ENCODE peak calls at places on chromosomes 13 and 19, in six cellular contexts. One of them, this sample, is unnamed.

GRCh38 chr13:79423801-79424642 is 18.0 kb upstream of the RBM26 start:
- DNase-seq in mammary epithelial cell: no peak
- DNase-seq in stomach: no peak
- DNase-seq in tibial nerve: no peak
- DNase-seq in substantia nigra: no peak
- DNase-seq in transverse colon: no peak
- DNase-seq in this sample: no peak

GRCh38 chr13:110107568-110108347 is 199.2 kb downstream of the COL4A1 start:
- DNase-seq in mammary epithelial cell: no peak
- DNase-seq in stomach: no peak
- DNase-seq in tibial nerve: no peak
- DNase-seq in substantia nigra: no peak
- DNase-seq in transverse colon: no peak
- DNase-seq in this sample: no peak

GRCh38 chr13:75417647-75418046 is 64.3 kb downstream of the TBC1D4 start:
- DNase-seq in mammary epithelial cell: peak; percentile 84
- DNase-seq in stomach: no peak
- DNase-seq in tibial nerve: no peak
- DNase-seq in substantia nigra: no peak
- DNase-seq in transverse colon: no peak
- DNase-seq in this sample: no peak

GRCh38 chr19:31520633-31521032 is 171.4 kb upstream of the TSHZ3 start:
- DNase-seq in mammary epithelial cell: no peak
- DNase-seq in stomach: no peak
- DNase-seq in tibial nerve: no peak
- DNase-seq in substantia nigra: no peak
- DNase-seq in transverse colon: no peak
- DNase-seq in this sample: no peak

GRCh38 chr19:10353793-10354391 is 14.5 kb upstream of the ICAM3 start:
- DNase-seq in mammary epithelial cell: no peak
- DNase-seq in stomach: no peak
- DNase-seq in tibial nerve: peak; percentile 76
- DNase-seq in substantia nigra: no peak
- DNase-seq in transverse colon: peak; percentile 14
- DNase-seq in this sample: no peak

GRCh38 chr19:30214651-30215051 is 157.5 kb upstream of the ZNF536 start:
- DNase-seq in mammary epithelial cell: no peak
- DNase-seq in stomach: no peak
- DNase-seq in tibial nerve: no peak
- DNase-seq in substantia nigra: no peak
- DNase-seq in transverse colon: no peak
- DNase-seq in this sample: no peak

GRCh38 chr19:50702870-50703829 is 16.5 kb downstream of the SHANK1 start:
- DNase-seq in mammary epithelial cell: no peak
- DNase-seq in stomach: no peak
- DNase-seq in tibial nerve: no peak
- DNase-seq in substantia nigra: no peak
- DNase-seq in transverse colon: no peak
- DNase-seq in this sample: no peak

GRCh38 chr13:106151056-106151699 is 384.3 kb downstream of the EFNB2 start:
- DNase-seq in mammary epithelial cell: peak; percentile 99
- DNase-seq in stomach: no peak
- DNase-seq in tibial nerve: no peak
- DNase-seq in substantia nigra: no peak
- DNase-seq in transverse colon: peak; percentile 37
- DNase-seq in this sample: no peak

GRCh38 chr19:5196832-5197231 is 143.8 kb downstream of the PTPRS start:
- DNase-seq in mammary epithelial cell: no peak
- DNase-seq in stomach: no peak
- DNase-seq in tibial nerve: no peak
- DNase-seq in substantia nigra: no peak
- DNase-seq in transverse colon: no peak
- DNase-seq in this sample: no peak

GRCh38 chr19:38425810-38426466 is at the start of gene RASGRP4:
- DNase-seq in mammary epithelial cell: no peak
- DNase-seq in stomach: no peak
- DNase-seq in tibial nerve: no peak
- DNase-seq in substantia nigra: no peak
- DNase-seq in transverse colon: peak; percentile 26
- DNase-seq in this sample: no peak

GRCh38 chr13:37349916-37350315 is 244.5 kb upstream of the CSNK1A1L start:
- DNase-seq in mammary epithelial cell: no peak
- DNase-seq in stomach: no peak
- DNase-seq in tibial nerve: no peak
- DNase-seq in substantia nigra: no peak
- DNase-seq in transverse colon: no peak
- DNase-seq in this sample: no peak

GRCh38 chr13:111031531-111031961 is 83.6 kb upstream of the ARHGEF7 start:
- DNase-seq in mammary epithelial cell: peak; percentile 78
- DNase-seq in stomach: no peak
- DNase-seq in tibial nerve: no peak
- DNase-seq in substantia nigra: no peak
- DNase-seq in transverse colon: peak; percentile 17
- DNase-seq in this sample: no peak

GRCh38 chr19:7507884-7508283 is 8.0 kb upstream of the ZNF358 start:
- DNase-seq in mammary epithelial cell: peak; percentile 76
- DNase-seq in stomach: peak; percentile 80
- DNase-seq in tibial nerve: peak; percentile 26
- DNase-seq in substantia nigra: no peak
- DNase-seq in transverse colon: peak; percentile 86
- DNase-seq in this sample: no peak

GRCh38 chr13:40472427-40473220 is 193.8 kb downstream of the FOXO1 start:
- DNase-seq in mammary epithelial cell: no peak
- DNase-seq in stomach: no peak
- DNase-seq in tibial nerve: no peak
- DNase-seq in substantia nigra: no peak
- DNase-seq in transverse colon: no peak
- DNase-seq in this sample: no peak

GRCh38 chr19:27794444-27795042 is 1418.4 kb downstream of the UQCRFS1 start:
- DNase-seq in mammary epithelial cell: peak; percentile 28
- DNase-seq in stomach: no peak
- DNase-seq in tibial nerve: no peak
- DNase-seq in substantia nigra: no peak
- DNase-seq in transverse colon: no peak
- DNase-seq in this sample: no peak

GRCh38 chr19:49344516-49345423 is 9.6 kb downstream of the CD37 start:
- DNase-seq in mammary epithelial cell: no peak
- DNase-seq in stomach: no peak
- DNase-seq in tibial nerve: no peak
- DNase-seq in substantia nigra: no peak
- DNase-seq in transverse colon: no peak
- DNase-seq in this sample: no peak

GRCh38 chr19:49210108-49210900 is 52.7 kb downstream of the TRPM4 start:
- DNase-seq in mammary epithelial cell: no peak
- DNase-seq in stomach: no peak
- DNase-seq in tibial nerve: peak; percentile 33
- DNase-seq in substantia nigra: no peak
- DNase-seq in transverse colon: peak; percentile 42
- DNase-seq in this sample: peak; percentile 26

GRCh38 chr13:35838356-35838755 is 292.8 kb downstream of the DCLK1 start:
- DNase-seq in mammary epithelial cell: peak; percentile 21
- DNase-seq in stomach: no peak
- DNase-seq in tibial nerve: no peak
- DNase-seq in substantia nigra: no peak
- DNase-seq in transverse colon: no peak
- DNase-seq in this sample: no peak

GRCh38 chr13:109154146-109154545 is 524.7 kb downstream of the MYO16 start:
- DNase-seq in mammary epithelial cell: no peak
- DNase-seq in stomach: no peak
- DNase-seq in tibial nerve: no peak
- DNase-seq in substantia nigra: no peak
- DNase-seq in transverse colon: no peak
- DNase-seq in this sample: no peak

DNA sequence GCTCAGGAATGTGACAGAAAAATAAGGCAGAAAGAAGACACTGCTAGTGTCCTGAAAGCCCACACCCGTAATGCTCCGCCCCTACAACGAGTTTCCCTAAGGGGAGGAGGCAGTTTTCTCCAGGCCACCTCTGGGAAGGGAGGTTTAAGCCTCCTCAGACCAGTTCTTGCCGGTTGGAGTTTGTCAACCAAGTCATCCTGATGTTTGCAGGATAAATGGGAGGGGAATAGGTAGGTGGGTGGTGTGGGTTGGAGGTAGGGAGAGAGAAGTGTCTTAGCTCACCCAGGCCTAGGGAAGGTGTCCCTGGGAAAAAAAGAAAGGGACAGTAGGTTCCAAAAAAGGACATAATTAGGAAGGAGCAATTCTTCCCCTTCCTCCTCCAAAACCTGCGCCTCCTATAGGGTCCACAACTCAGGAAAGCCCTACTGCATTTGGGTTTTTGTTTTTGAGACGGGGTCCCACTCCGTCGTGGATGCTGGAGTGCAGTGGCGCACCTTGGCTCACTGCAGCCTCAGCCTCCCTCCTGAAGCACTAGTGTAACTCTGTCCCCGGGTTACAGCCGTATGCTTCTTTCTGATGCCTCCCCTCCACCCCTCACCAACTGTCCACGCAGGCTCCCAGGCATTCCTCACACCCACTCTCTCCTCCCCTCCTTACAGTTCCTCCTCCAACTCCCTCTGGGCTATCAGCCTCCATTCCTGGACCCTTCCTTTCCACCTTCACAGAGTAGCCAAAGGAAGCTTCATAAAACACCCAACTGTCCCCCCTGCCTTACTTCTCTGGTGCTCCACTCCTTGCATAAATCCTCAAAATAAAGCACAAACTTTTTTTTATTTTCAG is 2.0 kb upstream of the SERTAD3 start:
- DNase-seq in mammary epithelial cell: peak; percentile 64
- DNase-seq in stomach: no peak
- DNase-seq in tibial nerve: no peak
- DNase-seq in substantia nigra: no peak
- DNase-seq in transverse colon: peak; percentile 60
- DNase-seq in this sample: no peak
- H3K27ac ChIP-seq in mammary epithelial cell: no peak overlapping the region
- H3K27ac ChIP-seq in stomach: peak overlapping the region; percentile 98
- H3K27ac ChIP-seq in tibial nerve: no peak overlapping the region
- H3K27ac ChIP-seq in substantia nigra: no peak overlapping the region
- H3K27ac ChIP-seq in transverse colon: peak overlapping the region; percentile 95
- H3K27ac ChIP-seq in this sample: no peak overlapping the region

DNA sequence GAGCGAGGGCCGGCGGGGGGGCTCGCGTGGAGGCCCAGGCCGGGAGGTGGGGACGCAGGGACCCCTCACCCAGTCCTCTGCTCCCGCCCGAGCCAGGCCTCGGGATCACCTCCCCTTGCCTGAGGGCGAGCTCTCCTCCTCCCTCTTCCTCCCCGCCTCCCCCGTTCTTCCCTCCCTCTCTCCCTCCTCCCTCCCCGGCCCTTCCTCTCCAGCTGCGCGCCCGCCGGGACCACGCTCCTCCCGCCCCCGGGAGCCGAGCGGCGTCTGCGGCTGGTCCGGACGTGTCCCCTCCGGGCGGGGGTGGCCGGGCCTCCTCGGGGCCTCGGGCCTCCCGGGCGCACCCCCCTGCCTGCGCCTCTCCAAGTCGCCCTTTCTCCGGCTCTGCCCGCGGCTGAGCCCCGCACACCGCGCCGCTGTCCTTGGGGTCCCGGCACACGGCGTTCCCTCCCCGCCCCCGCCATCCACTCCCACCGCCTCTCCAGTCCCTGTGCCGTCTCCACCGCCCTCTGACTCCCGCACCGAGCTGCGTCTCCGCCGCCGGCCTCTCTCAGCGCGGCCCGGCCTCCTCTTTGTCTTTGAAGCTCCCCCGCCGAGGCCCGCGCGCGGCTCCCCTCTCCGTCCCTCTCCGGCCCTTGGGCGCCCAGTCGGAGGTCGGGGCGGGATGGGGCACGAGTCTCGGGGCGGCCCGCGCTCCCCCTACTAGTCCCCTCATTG is 5.7 kb downstream of the SOX1 start:
- DNase-seq in mammary epithelial cell: no peak
- DNase-seq in stomach: no peak
- DNase-seq in tibial nerve: no peak
- DNase-seq in substantia nigra: no peak
- DNase-seq in transverse colon: no peak
- DNase-seq in this sample: peak; percentile 55
- H3K27ac ChIP-seq in mammary epithelial cell: no peak overlapping the region
- H3K27ac ChIP-seq in stomach: no peak overlapping the region
- H3K27ac ChIP-seq in tibial nerve: no peak overlapping the region
- H3K27ac ChIP-seq in substantia nigra: peak overlapping the region; percentile 45
- H3K27ac ChIP-seq in transverse colon: peak overlapping the region; percentile 34
- H3K27ac ChIP-seq in this sample: peak overlapping the region; percentile 62

GRCh38 chr13:52428295-52428694 is 22.1 kb downstream of the VPS36 start:
- DNase-seq in mammary epithelial cell: peak; percentile 44
- DNase-seq in stomach: peak; percentile 31
- DNase-seq in tibial nerve: no peak
- DNase-seq in substantia nigra: no peak
- DNase-seq in transverse colon: no peak
- DNase-seq in this sample: no peak
- H3K27ac ChIP-seq in mammary epithelial cell: no peak overlapping the region
- H3K27ac ChIP-seq in stomach: no peak overlapping the region
- H3K27ac ChIP-seq in tibial nerve: no peak overlapping the region
- H3K27ac ChIP-seq in substantia nigra: no peak overlapping the region
- H3K27ac ChIP-seq in transverse colon: no peak overlapping the region
- H3K27ac ChIP-seq in this sample: no peak overlapping the region

GRCh38 chr19:17796013-17796837 is 1.3 kb downstream of the B3GNT3 start:
- DNase-seq in mammary epithelial cell: peak; percentile 24
- DNase-seq in stomach: peak; percentile 77
- DNase-seq in tibial nerve: no peak
- DNase-seq in substantia nigra: no peak
- DNase-seq in transverse colon: peak; percentile 87
- DNase-seq in this sample: no peak

GRCh38 chr19:17794412-17794730 is 567 bp upstream of the B3GNT3 start:
- DNase-seq in mammary epithelial cell: no peak
- DNase-seq in stomach: no peak
- DNase-seq in tibial nerve: no peak
- DNase-seq in substantia nigra: no peak
- DNase-seq in transverse colon: no peak
- DNase-seq in this sample: no peak

GRCh38 chr19:17794731-17795494 is at the start of gene B3GNT3:
- DNase-seq in mammary epithelial cell: peak; percentile 60
- DNase-seq in stomach: peak; percentile 97
- DNase-seq in tibial nerve: no peak
- DNase-seq in substantia nigra: no peak
- DNase-seq in transverse colon: peak; percentile 95
- DNase-seq in this sample: no peak

GRCh38 chr19:17796838-17797168 is 1.9 kb downstream of the B3GNT3 start:
- DNase-seq in mammary epithelial cell: no peak
- DNase-seq in stomach: no peak
- DNase-seq in tibial nerve: no peak
- DNase-seq in substantia nigra: no peak
- DNase-seq in transverse colon: no peak
- DNase-seq in this sample: no peak

DNA sequence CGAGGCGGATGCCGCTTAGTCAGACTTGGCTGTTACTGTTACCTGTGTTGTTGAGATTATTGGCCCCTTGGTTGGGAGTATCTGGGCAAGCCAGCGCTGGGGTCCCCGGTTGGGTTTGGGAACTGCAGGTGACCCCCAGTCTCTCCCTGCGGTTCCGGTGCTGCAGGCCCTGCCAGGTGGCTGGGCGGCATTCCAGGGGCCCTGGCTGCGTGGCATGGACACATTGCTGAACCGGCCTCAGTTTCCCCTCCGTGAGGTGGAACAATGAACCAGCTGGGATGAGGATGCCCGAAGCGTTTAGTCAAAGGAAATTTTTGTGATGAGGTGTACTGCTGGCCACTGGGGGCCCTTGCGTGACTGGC is 538 bp downstream of the B3GNT3 start:
- DNase-seq in mammary epithelial cell: no peak
- DNase-seq in stomach: no peak
- DNase-seq in tibial nerve: no peak
- DNase-seq in substantia nigra: no peak
- DNase-seq in transverse colon: no peak
- DNase-seq in this sample: no peak
- H3K27ac ChIP-seq in mammary epithelial cell: peak overlapping the region; percentile 51
- H3K27ac ChIP-seq in stomach: peak overlapping the region; percentile 87
- H3K27ac ChIP-seq in tibial nerve: peak overlapping the region; percentile 73
- H3K27ac ChIP-seq in substantia nigra: no peak overlapping the region
- H3K27ac ChIP-seq in transverse colon: peak overlapping the region; percentile 91
- H3K27ac ChIP-seq in this sample: no peak overlapping the region

This sample was measured in caudate nucleus.